ENCODE peak calls at places on chromosomes 2 and 18, in five cellular contexts. T, Z, Q, N and V are unnamed samples.

GRCh38 chr18:28422577-28422976 is 245.6 kb upstream of the CDH2 start:
- DNase-seq in T (no peak), Z (no peak), Q (no peak), N (no peak), V (no peak)

GRCh38 chr2:221468288-221468687 is 103.8 kb downstream of the EPHA4 start:
- DNase-seq in T (no peak), Z (no peak), Q (no peak), N (no peak), V (no peak)

GRCh38 chr18:58721586-58722160 is 50.4 kb downstream of the MALT1 start:
- DNase-seq in T (no peak), Z (no peak), Q (peak), N (no peak), V (peak)

GRCh38 chr2:98458207-98458606 is 13.5 kb downstream of the INPP4A start:
- DNase-seq in T (no peak), Z (no peak), Q (peak), N (no peak), V (no peak)

GRCh38 chr2:122755281-122755780 is 999.9 kb downstream of the TSN start:
- DNase-seq in T (no peak), Z (no peak), Q (no peak), N (no peak), V (no peak)

GRCh38 chr2:28901202-28901601 is 6.7 kb downstream of the WDR43 start:
- DNase-seq in T (no peak), Z (no peak), Q (no peak), N (no peak), V (no peak)

GRCh38 chr18:38751897-38752296 is 1186.3 kb upstream of the CELF4 start:
- DNase-seq in T (no peak), Z (no peak), Q (no peak), N (no peak), V (no peak)

GRCh38 chr2:157748371-157749132 is 119.9 kb upstream of the ACVR1C start:
- DNase-seq in T (no peak), Z (no peak), Q (peak), N (no peak), V (peak)

GRCh38 chr2:69041214-69041613 is 28.2 kb downstream of the ANTXR1 start:
- DNase-seq in T (no peak), Z (no peak), Q (no peak), N (no peak), V (no peak)

GRCh38 chr2:2263196-2263829 is 67.8 kb downstream of the MYT1L start:
- DNase-seq in T (no peak), Z (no peak), Q (no peak), N (no peak), V (no peak)

GRCh38 chr2:105597831-105598293 is 146.8 kb upstream of the NCK2 start:
- DNase-seq in T (no peak), Z (no peak), Q (no peak), N (no peak), V (no peak)

GRCh38 chr2:9336534-9337354 is 86.6 kb downstream of the ITGB1BP1 start:
- DNase-seq in T (no peak), Z (no peak), Q (peak), N (peak), V (peak)

GRCh38 chr18:74898965-74899364 is 301.3 kb downstream of the ZNF407 start:
- DNase-seq in T (no peak), Z (no peak), Q (peak), N (peak), V (peak)

GRCh38 chr2:200455958-200456421 is 53.9 kb downstream of the KCTD18 start:
- DNase-seq in T (no peak), Z (no peak), Q (no peak), N (no peak), V (no peak)

GRCh38 chr2:191802180-191802579 is 44.7 kb downstream of the CAVIN2 start:
- DNase-seq in T (no peak), Z (no peak), Q (no peak), N (peak), V (no peak)

DNA sequence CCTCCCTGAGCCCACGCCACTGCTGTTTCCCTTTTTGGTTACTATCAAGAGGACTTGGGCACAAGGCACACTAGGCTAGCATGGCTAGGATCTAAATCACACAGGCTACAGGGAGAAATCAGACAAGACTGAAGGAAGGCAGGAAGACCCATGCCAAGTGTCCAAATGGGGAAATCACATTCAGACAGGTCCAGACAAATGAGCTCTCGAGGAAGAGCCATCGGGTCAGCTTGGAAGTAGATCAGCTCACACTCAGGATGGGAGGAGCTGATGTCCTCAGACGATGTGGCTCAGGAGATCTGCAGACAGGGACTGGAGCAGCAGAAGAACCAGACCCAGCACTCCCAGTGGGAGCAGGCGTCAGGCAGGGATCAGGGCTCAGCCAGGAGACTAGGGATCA is 113.2 kb downstream of the COL6A3 start:
- DNase-seq in T (no peak), Z (no peak), Q (no peak), N (no peak), V (no peak)
- H2AFZ ChIP-seq in T (no peak), Z (no peak), Q (no peak), N (no peak), V (no peak)

DNA sequence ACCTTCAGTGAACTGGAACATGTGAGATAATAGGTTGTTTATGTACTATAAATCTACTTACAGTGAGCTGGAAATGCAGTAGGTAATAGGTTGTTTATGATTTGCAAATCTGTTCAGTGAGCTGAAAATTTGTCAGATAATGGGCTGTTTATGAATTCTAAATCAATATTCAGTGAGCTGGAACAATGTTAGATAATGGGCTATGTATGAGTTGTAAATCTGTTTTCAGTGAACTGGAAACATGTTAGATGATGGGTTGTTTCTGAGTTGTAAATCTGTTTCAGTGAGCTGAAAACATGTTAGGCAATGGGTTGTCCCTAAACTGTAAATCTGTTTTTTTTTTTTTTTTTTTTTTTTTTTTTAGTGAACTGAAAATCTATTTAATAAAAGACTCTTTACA is 1472.0 kb downstream of the LRP1B start:
- DNase-seq in T (no peak), Z (no peak), Q (no peak), N (no peak), V (peak)
- H2AFZ ChIP-seq in T (no peak), Z (no peak), Q (no peak), N (no peak), V (no peak)

DNA sequence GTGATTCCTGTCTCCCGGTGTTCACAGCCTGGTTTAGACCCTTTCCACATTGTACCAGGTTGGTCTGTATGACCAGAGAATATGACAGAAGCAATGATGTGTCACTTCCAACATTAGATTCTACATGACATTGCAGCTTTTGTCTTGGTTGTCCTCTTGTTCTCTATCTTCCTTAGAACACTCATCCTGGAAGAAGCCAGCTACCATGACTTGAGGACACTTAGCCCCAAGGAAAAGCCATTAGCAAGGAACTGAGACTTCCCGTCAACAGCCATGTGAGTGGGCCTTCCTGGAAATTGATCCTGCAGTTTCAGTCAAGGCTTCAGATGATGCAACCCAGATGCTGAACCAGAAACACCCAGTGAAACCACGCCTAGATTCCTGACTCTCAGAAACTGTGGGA is 143.3 kb downstream of the MREG start:
- DNase-seq in T (no peak), Z (peak), Q (peak), N (no peak), V (peak)
- H2AFZ ChIP-seq in T (no peak), Z (no peak), Q (peak), N (no peak), V (peak)

GRCh38 chr2:47269316-47270232 is 114.5 kb upstream of the STPG4 start:
- DNase-seq in T (no peak), Z (peak), Q (peak), N (peak), V (peak)

GRCh38 chr2:47272031-47272864 is 117.1 kb upstream of the STPG4 start:
- DNase-seq in T (peak), Z (peak), Q (peak), N (no peak), V (peak)

GRCh38 chr2:47270421-47270820 is 115.3 kb upstream of the STPG4 start:
- DNase-seq in T (no peak), Z (no peak), Q (no peak), N (no peak), V (no peak)

GRCh38 chr2:47272905-47273758 is 118.0 kb upstream of the STPG4 start:
- DNase-seq in T (peak), Z (no peak), Q (no peak), N (no peak), V (no peak)

GRCh38 chr2:47271054-47272000 is 116.2 kb upstream of the STPG4 start:
- DNase-seq in T (peak), Z (no peak), Q (no peak), N (no peak), V (no peak)
- H2AFZ ChIP-seq in T (peak), Z (no peak), Q (peak), N (no peak), V (no peak)

GRCh38 chr2:193279361-193279760 is 1084.6 kb upstream of the TMEFF2 start:
- DNase-seq in T (no peak), Z (no peak), Q (no peak), N (no peak), V (no peak)
- H2AFZ ChIP-seq in T (no peak), Z (no peak), Q (no peak), N (no peak), V (no peak)

GRCh38 chr2:20212871-20213503 is 11.9 kb downstream of the SDC1 start:
- DNase-seq in T (no peak), Z (no peak), Q (no peak), N (no peak), V (no peak)

GRCh38 chr2:20215183-20216040 is 9.5 kb downstream of the SDC1 start:
- DNase-seq in T (no peak), Z (no peak), Q (no peak), N (peak), V (no peak)

GRCh38 chr2:20213651-20214565 is 11.0 kb downstream of the SDC1 start:
- DNase-seq in T (no peak), Z (no peak), Q (no peak), N (peak), V (no peak)

GRCh38 chr2:20216130-20217025 is 8.6 kb downstream of the SDC1 start:
- DNase-seq in T (no peak), Z (no peak), Q (no peak), N (no peak), V (no peak)

GRCh38 chr2:20214566-20215182 is 10.3 kb downstream of the SDC1 start:
- DNase-seq in T (no peak), Z (no peak), Q (no peak), N (no peak), V (no peak)
- H2AFZ ChIP-seq in T (no peak), Z (no peak), Q (no peak), N (no peak), V (no peak)

GRCh38 chr2:100606332-100606731 is 43.5 kb downstream of the PDCL3 start:
- DNase-seq in T (no peak), Z (no peak), Q (no peak), N (peak), V (no peak)
- H2AFZ ChIP-seq in T (no peak), Z (peak), Q (peak), N (no peak), V (peak)